ENCODE peak calls at places on chromosomes 7 and 10, in four cellular contexts. L is H9, M is H1, Y is mesendoderm. B is an unnamed sample.

GRCh38 chr7:47557317-47557985 is 24.5 kb downstream of the TNS3 start:
- DNase-seq in L (no peak), M (no peak), Y (no peak), B (peak; percentile 57)

GRCh38 chr7:66016131-66016461 is 34.1 kb upstream of the GUSB start:
- DNase-seq in L (no peak), M (no peak), Y (no peak), B (peak; percentile 47)

GRCh38 chr10:132011027-132011426 is 29.3 kb upstream of the BNIP3 start:
- DNase-seq in L (no peak), M (no peak), Y (peak; percentile 35), B (no peak)

GRCh38 chr7:48052748-48053147 is 17.4 kb downstream of the C7orf57 start:
- DNase-seq in L (no peak), M (no peak), Y (peak; percentile 56), B (peak; percentile 82)

GRCh38 chr7:141649865-141650499 is 52.0 kb downstream of the DENND11 start:
- DNase-seq in L (peak; percentile 71), M (no peak), Y (peak; percentile 92), B (peak; percentile 88)

GRCh38 chr10:75293456-75293840 is 57.7 kb upstream of the COMTD1 start:
- DNase-seq in L (no peak), M (no peak), Y (peak; percentile 5), B (peak; percentile 25)

GRCh38 chr10:21811245-21811585 is 192.3 kb downstream of the DNAJC1 start:
- DNase-seq in L (no peak), M (no peak), Y (no peak), B (peak; percentile 9)

GRCh38 chr7:19969859-19970493 is 196.6 kb upstream of the TMEM196 start:
- DNase-seq in L (no peak), M (no peak), Y (no peak), B (no peak)

GRCh38 chr10:92014620-92015019 is 91.0 kb downstream of the BTAF1 start:
- DNase-seq in L (no peak), M (no peak), Y (no peak), B (no peak)

GRCh38 chr10:77501152-77501845 is 136.3 kb downstream of the KCNMA1 start:
- DNase-seq in L (no peak), M (no peak), Y (no peak), B (peak; percentile 93)

GRCh38 chr10:132640326-132641125 is 102.9 kb downstream of the INPP5A start:
- DNase-seq in L (peak; percentile 14), M (no peak), Y (no peak), B (no peak)

GRCh38 chr7:44998153-44998871 is 1.7 kb upstream of the CCM2 start:
- DNase-seq in L (no peak), M (no peak), Y (no peak), B (no peak)

GRCh38 chr7:27952393-27953290 is 212.7 kb downstream of the TAX1BP1 start:
- DNase-seq in L (no peak), M (no peak), Y (no peak), B (peak; percentile 57)

GRCh38 chr10:16643502-16643901 is 121.8 kb upstream of the C1QL3 start:
- DNase-seq in L (no peak), M (no peak), Y (no peak), B (no peak)

DNA sequence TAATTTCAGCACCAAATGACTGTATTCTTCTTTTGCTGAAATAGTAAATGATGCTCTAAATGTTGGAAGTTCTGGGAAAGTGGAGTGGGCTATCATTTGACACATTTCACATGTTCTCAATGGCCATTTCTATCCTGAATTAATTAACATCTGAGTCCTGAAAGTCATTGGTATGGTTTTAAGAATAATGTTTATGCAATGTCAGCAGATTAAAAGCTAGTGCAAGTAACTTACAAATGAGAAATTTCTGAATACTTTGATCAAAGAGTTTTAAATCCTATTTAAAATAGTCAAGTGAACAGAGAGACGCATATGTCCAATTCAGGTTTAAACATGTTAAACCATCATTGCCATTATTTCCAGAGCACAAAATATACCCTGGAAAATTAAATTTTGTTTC is 508.1 kb downstream of the PHTF2 start:
- DNase-seq in L (no peak), M (no peak), Y (no peak), B (no peak)
- H4K5ac ChIP-seq in L (no peak overlapping the region), M (no peak overlapping the region), Y (no peak overlapping the region), B (no peak overlapping the region)

DNA sequence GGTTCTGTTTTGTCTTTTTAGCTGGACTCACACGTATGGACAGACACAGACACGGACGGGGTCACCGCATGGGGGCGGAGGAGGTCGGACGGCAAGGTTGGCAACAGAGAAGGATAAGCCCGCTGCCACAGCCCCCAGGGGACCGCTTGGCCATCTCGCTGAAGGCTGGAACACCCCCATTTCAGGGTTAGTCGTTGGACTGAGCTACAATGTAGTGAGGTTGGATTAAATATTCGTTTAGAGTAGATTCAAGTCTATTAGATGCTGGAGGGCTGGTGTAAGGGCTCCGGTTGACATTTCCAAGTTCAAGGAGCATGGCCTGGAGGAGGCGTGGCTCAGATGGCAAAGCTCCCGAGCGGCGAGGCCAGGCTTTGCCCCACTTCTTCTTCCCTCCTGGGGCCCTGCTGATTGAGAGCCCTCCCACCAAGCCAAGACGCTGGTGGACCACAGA is 35.2 kb downstream of the PPIF start:
- DNase-seq in L (peak; percentile 32), M (peak; percentile 45), Y (no peak), B (no peak)
- H2BK15ac ChIP-seq in L (no peak overlapping the region), M (no peak overlapping the region), Y (no peak overlapping the region), B (peak overlapping the region; percentile 49)

GRCh38 chr7:43591551-43592180 is 8.8 kb downstream of the STK17A start:
- DNase-seq in L (no peak), M (no peak), Y (peak; percentile 25), B (peak; percentile 29)

GRCh38 chr7:43590862-43591550 is 8.1 kb downstream of the STK17A start:
- DNase-seq in L (no peak), M (no peak), Y (no peak), B (no peak)

GRCh38 chr7:43588477-43589132 is 5.7 kb downstream of the STK17A start:
- DNase-seq in L (no peak), M (no peak), Y (no peak), B (no peak)

GRCh38 chr7:43589133-43589478 is 6.2 kb downstream of the STK17A start:
- DNase-seq in L (no peak), M (no peak), Y (no peak), B (no peak)

GRCh38 chr7:43589728-43590127 is 6.8 kb downstream of the STK17A start:
- DNase-seq in L (no peak), M (no peak), Y (no peak), B (no peak)
- H3K9ac ChIP-seq in L (no peak overlapping the region), M (no peak overlapping the region), Y (no peak overlapping the region), B (no peak overlapping the region)

GRCh38 chr10:103951183-103951582 is 15.8 kb upstream of the SLK start:
- DNase-seq in L (no peak), M (no peak), Y (no peak), B (no peak)

GRCh38 chr10:103949728-103950127 is 17.2 kb upstream of the SLK start:
- DNase-seq in L (no peak), M (no peak), Y (no peak), B (no peak)

GRCh38 chr10:103947799-103948198 is 19.1 kb upstream of the SLK start:
- DNase-seq in L (no peak), M (no peak), Y (no peak), B (no peak)

GRCh38 chr10:103954543-103954942 is 12.4 kb upstream of the SLK start:
- DNase-seq in L (no peak), M (no peak), Y (no peak), B (no peak)

GRCh38 chr10:103951942-103952341 is 15.0 kb upstream of the SLK start:
- DNase-seq in L (no peak), M (no peak), Y (no peak), B (no peak)
- H4K5ac ChIP-seq in L (no peak overlapping the region), M (no peak overlapping the region), Y (no peak overlapping the region), B (no peak overlapping the region)

DNA sequence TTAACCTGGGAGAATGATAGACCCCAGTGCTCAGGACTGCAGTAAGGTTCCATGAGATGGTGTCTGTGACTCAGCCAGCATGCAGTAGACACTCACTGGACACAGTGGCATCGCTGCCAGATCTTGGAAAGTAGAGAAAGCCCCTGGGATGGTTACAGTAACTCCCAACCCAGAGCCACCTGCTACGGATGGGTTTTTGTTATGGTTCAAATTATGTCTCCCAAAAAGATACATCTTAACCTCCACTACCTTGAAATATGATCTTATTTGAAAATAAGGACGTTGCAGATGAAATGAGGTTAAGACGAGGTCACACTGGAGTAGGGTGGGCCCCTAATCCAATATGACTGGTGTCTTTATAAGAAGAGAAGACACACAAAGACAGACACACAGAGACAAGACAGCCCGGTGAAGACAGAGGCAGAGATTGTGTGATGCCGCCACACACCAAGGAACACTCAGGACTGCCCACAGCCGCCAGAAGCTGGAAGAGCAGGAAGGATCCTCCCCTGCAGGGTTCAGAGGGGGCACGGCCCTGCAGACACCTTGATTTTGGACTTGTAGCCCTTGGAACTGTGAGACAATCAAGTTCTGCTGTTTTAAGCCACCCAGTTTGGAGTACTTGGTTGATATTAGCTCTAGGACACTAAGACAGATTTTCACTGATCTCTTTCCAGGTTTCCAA is 72.2 kb upstream of the NANOS1 start:
- DNase-seq in L (peak; percentile 20), M (no peak), Y (no peak), B (no peak)
- H2BK15ac ChIP-seq in L (no peak overlapping the region), M (no peak overlapping the region), Y (no peak overlapping the region), B (no peak overlapping the region)

GRCh38 chr7:148605350-148605749 is 14.8 kb downstream of the C7orf33 start:
- DNase-seq in L (no peak), M (no peak), Y (no peak), B (no peak)

GRCh38 chr7:148609045-148609725 is 18.6 kb downstream of the C7orf33 start:
- DNase-seq in L (no peak), M (no peak), Y (no peak), B (peak; percentile 15)

GRCh38 chr7:148611692-148612091 is 21.1 kb downstream of the C7orf33 start:
- DNase-seq in L (peak; percentile 81), M (peak; percentile 66), Y (no peak), B (no peak)

DNA sequence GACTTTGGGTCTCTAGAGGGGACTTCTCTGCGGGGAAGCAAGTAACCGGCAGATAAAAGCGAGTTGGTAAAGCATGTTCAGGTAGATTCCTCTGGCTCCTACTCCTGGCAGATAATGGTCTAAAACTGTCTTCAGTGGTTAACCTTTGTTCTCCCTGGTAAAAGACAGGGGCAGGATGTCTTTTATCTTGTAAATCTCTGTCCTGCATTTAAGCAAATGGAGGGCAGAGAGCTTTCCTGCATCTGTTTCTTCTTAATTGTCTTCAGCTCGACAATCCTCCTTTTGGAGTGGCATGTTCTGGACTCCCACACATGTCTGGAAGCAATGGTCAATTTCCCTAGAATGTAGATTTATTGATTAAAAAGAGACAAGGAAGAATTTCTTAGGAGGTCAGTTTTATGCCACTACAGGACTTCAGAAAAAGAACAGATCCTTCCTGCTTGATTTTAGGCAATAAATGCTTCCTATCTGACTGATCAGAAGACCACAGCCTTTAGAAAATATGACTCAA is 16.6 kb downstream of the C7orf33 start:
- DNase-seq in L (peak; percentile 67), M (no peak), Y (peak; percentile 85), B (no peak)
- H3K9ac ChIP-seq in L (no peak overlapping the region), M (no peak overlapping the region), Y (no peak overlapping the region), B (no peak overlapping the region)

GRCh38 chr7:99357701-99358490 is 16.6 kb upstream of the ARPC1B start:
- DNase-seq in L (no peak), M (no peak), Y (no peak), B (no peak)
- H4K5ac ChIP-seq in L (no peak overlapping the region), M (no peak overlapping the region), Y (no peak overlapping the region), B (no peak overlapping the region)

B was measured in IMR-90.